ENCODE peak calls at places on chromosomes 13 and 19, in five cellular contexts. S is HCT116, W is bronchial epithelial cell, U is foreskin fibroblast, L is adrenal gland. K is an unnamed sample.

GRCh38 chr13:44393391-44393790 is 19.8 kb downstream of the SERP2 start:
- DNase-seq in S (no peak), W (no peak), U (no peak), L (no peak), K (no peak)

GRCh38 chr13:46126552-46127171 is 21.8 kb upstream of the CPB2 start:
- DNase-seq in S (peak), W (peak), U (peak), L (peak), K (no peak)

GRCh38 chr13:26601669-26602068 is 44.2 kb downstream of the WASF3 start:
- DNase-seq in S (no peak), W (peak), U (peak), L (no peak), K (no peak)

GRCh38 chr13:35793823-35794222 is 317.3 kb upstream of the MAB21L1 start:
- DNase-seq in S (no peak), W (no peak), U (no peak), L (no peak), K (no peak)

GRCh38 chr13:50676602-50677001 is 166.9 kb downstream of the DLEU7 start:
- DNase-seq in S (no peak), W (peak), U (peak), L (peak), K (no peak)

GRCh38 chr19:8491574-8491973 is 10.9 kb downstream of the PRAM1 start:
- DNase-seq in S (no peak), W (no peak), U (no peak), L (no peak), K (no peak)

GRCh38 chr13:40406405-40407138 is 259.9 kb downstream of the FOXO1 start:
- DNase-seq in S (peak), W (peak), U (peak), L (peak), K (no peak)

GRCh38 chr13:20219585-20219984 is 12.5 kb downstream of the GJB6 start:
- DNase-seq in S (no peak), W (no peak), U (no peak), L (no peak), K (no peak)

GRCh38 chr13:34748561-34748960 is 193.5 kb upstream of the NBEA start:
- DNase-seq in S (no peak), W (peak), U (no peak), L (no peak), K (no peak)

GRCh38 chr13:112441226-112441625 is 65.1 kb downstream of the SPACA7 start:
- DNase-seq in S (no peak), W (no peak), U (no peak), L (no peak), K (no peak)

GRCh38 chr19:11323601-11324078 is 15.8 kb downstream of the RAB3D start:
- DNase-seq in S (no peak), W (no peak), U (no peak), L (no peak), K (no peak)

GRCh38 chr13:96091164-96091931 is 1.4 kb downstream of the HS6ST3 start:
- DNase-seq in S (no peak), W (no peak), U (peak), L (peak), K (no peak)

GRCh38 chr13:80972857-80973478 is 632.0 kb upstream of the SPRY2 start:
- DNase-seq in S (no peak), W (peak), U (no peak), L (no peak), K (no peak)

GRCh38 chr13:93744033-93744432 is 517.4 kb downstream of the GPC6 start:
- DNase-seq in S (no peak), W (no peak), U (no peak), L (no peak), K (no peak)

GRCh38 chr13:41780736-41781708 is 179.9 kb downstream of the VWA8 start:
- DNase-seq in S (no peak), W (peak), U (peak), L (peak), K (no peak)

GRCh38 chr19:42150353-42150752 is 18.1 kb upstream of the POU2F2 start:
- DNase-seq in S (no peak), W (no peak), U (no peak), L (no peak), K (no peak)

GRCh38 chr19:54106716-54107115 is 4.1 kb downstream of the NDUFA3 start:
- DNase-seq in S (no peak), W (no peak), U (no peak), L (no peak), K (no peak)

GRCh38 chr19:38869836-38870607 is 8.1 kb downstream of the RINL start:
- DNase-seq in S (no peak), W (peak), U (peak), L (peak), K (no peak)

GRCh38 chr19:12884926-12885748 is 1.9 kb downstream of the KLF1 start:
- DNase-seq in S (no peak), W (peak), U (peak), L (peak), K (peak)

GRCh38 chr13:98487522-98487921 is 89.4 kb downstream of the STK24 start:
- DNase-seq in S (no peak), W (no peak), U (no peak), L (no peak), K (no peak)

GRCh38 chr13:87999141-87999765 is 328.1 kb downstream of the SLITRK5 start:
- DNase-seq in S (no peak), W (peak), U (peak), L (no peak), K (no peak)

GRCh38 chr13:31627097-31627496 is 112.2 kb upstream of the RXFP2 start:
- DNase-seq in S (no peak), W (no peak), U (peak), L (no peak), K (no peak)

GRCh38 chr13:84810781-84811180 is 928.5 kb upstream of the SLITRK1 start:
- DNase-seq in S (no peak), W (no peak), U (no peak), L (no peak), K (no peak)

GRCh38 chr13:40666905-40667621 is 622 bp upstream of the FOXO1 start:
- DNase-seq in S (no peak), W (no peak), U (peak), L (peak), K (no peak)

GRCh38 chr19:17306285-17306714 is 628 bp downstream of the MRPL34 start:
- DNase-seq in S (no peak), W (no peak), U (no peak), L (no peak), K (no peak)

GRCh38 chr13:80903911-80904310 is 563.0 kb upstream of the SPRY2 start:
- DNase-seq in S (no peak), W (no peak), U (no peak), L (no peak), K (no peak)

GRCh38 chr19:41264581-41265375 is 606 bp downstream of the HNRNPUL1 start:
- DNase-seq in S (no peak), W (peak), U (peak), L (peak), K (no peak)

GRCh38 chr19:15402411-15403150 is 16.2 kb downstream of the AKAP8L start:
- DNase-seq in S (no peak), W (no peak), U (no peak), L (no peak), K (no peak)

GRCh38 chr19:15466851-15467733 is 2.7 kb upstream of the RASAL3 start:
- DNase-seq in S (no peak), W (peak), U (no peak), L (no peak), K (peak)

DNA sequence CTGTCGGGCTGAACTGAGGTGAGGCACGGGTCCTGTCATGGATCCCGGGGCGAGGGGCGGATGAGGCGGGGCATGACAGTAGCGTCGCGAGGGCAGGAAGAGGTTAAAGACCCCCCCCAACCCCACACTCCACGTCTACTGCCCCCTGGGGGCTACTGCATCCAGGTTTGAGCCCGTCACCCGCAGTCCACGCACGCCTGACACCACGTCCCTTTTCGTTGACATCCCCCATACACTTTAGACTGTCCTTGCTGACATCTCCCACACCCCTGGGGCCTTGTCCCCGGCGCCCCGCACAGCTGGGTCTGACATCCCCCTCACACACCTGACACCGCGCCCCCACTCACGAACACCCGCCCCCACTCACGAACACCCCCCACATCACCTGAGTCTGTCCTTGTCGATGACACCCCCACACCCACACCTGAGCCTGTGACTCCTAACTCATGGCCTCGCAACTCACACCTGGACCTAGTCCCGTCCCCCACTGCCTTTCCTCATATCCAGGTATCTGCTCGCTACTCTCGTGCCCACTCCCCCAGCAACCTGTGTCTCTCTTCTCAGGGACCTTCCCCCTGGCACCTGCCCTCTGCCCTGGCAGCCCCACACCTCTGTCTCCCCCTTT is 416 bp downstream of the SLC25A42 start:
- DNase-seq in S (no peak), W (no peak), U (no peak), L (no peak), K (no peak)
- TF ChIP-seq CTCF in S (no peak), W (peak), U (peak), L (no peak), K (peak)

GRCh38 chr19:3819989-3820388 is 33.8 kb upstream of the MATK start:
- DNase-seq in S (no peak), W (no peak), U (no peak), L (no peak), K (no peak)
- H3K4me3 ChIP-seq in S (no peak), W (no peak), U (no peak), L (no peak), K (no peak)

DNA sequence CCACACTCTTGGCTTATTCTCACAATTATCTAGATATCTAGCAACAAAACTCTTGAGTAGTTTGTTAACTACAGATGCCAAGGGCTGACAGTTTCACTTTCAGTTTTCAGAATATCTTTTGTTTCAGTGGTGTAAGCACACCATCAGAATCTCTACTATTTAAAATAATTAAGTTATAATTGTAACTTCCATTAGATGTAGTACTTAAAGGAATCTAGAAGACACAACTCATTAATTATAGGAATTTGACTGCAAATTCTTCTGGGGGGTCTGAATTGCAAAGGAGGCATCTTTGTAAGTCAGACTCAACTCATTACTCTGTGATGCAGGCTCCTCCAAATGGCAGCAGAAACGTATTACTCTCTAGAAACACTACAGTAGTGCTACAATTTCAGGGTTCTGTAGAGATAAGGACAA is 44.9 kb upstream of the USPL1 start:
- DNase-seq in S (no peak), W (peak), U (peak), L (peak), K (no peak)
- TF ChIP-seq CTCF in S (peak), W (no peak), U (peak), L (peak), K (peak)

GRCh38 chr19:3360494-3361383 is 5.6 kb upstream of the NFIC start:
- DNase-seq in S (no peak), W (no peak), U (peak), L (peak), K (no peak)
- H3K4me3 ChIP-seq in S (peak), W (peak), U (peak), L (no peak), K (peak)